ENCODE peak calls at places on chromosomes 3 and 15, in eight cellular contexts. One of them, this sample, is unnamed.

GRCh38 chr3:122232485-122232884 is 49.0 kb downstream of the CASR start:
- DNase-seq in Panc1: no peak
- DNase-seq in GM23338: no peak
- DNase-seq in GM23248: no peak
- DNase-seq in keratinocyte: no peak
- DNase-seq in psoas muscle: no peak
- DNase-seq in colonic mucosa: no peak
- DNase-seq in effector memory CD4-positive, alpha-beta T cell: no peak
- DNase-seq in this sample: no peak

GRCh38 chr3:184058029-184058428 is 5.2 kb downstream of the HTR3C start:
- DNase-seq in Panc1: no peak
- DNase-seq in GM23338: no peak
- DNase-seq in GM23248: peak; percentile 92
- DNase-seq in keratinocyte: no peak
- DNase-seq in psoas muscle: no peak
- DNase-seq in colonic mucosa: no peak
- DNase-seq in effector memory CD4-positive, alpha-beta T cell: no peak
- DNase-seq in this sample: no peak

GRCh38 chr3:10848261-10848660 is 32.2 kb downstream of the SLC6A11 start:
- DNase-seq in Panc1: no peak
- DNase-seq in GM23338: no peak
- DNase-seq in GM23248: no peak
- DNase-seq in keratinocyte: peak; percentile 26
- DNase-seq in psoas muscle: no peak
- DNase-seq in colonic mucosa: no peak
- DNase-seq in effector memory CD4-positive, alpha-beta T cell: no peak
- DNase-seq in this sample: no peak

GRCh38 chr3:197354195-197355059 is 56.0 kb upstream of the DLG1 start:
- DNase-seq in Panc1: no peak
- DNase-seq in GM23338: no peak
- DNase-seq in GM23248: peak; percentile 71
- DNase-seq in keratinocyte: no peak
- DNase-seq in psoas muscle: peak; percentile 89
- DNase-seq in colonic mucosa: peak; percentile 38
- DNase-seq in effector memory CD4-positive, alpha-beta T cell: no peak
- DNase-seq in this sample: no peak

GRCh38 chr3:64954995-64955636 is 267.3 kb upstream of the ADAMTS9 start:
- DNase-seq in Panc1: no peak
- DNase-seq in GM23338: no peak
- DNase-seq in GM23248: no peak
- DNase-seq in keratinocyte: no peak
- DNase-seq in psoas muscle: no peak
- DNase-seq in colonic mucosa: peak; percentile 59
- DNase-seq in effector memory CD4-positive, alpha-beta T cell: no peak
- DNase-seq in this sample: no peak

GRCh38 chr3:114418724-114419543 is 125.1 kb downstream of the TIGIT start:
- DNase-seq in Panc1: peak; percentile 45
- DNase-seq in GM23338: peak; percentile 82
- DNase-seq in GM23248: peak; percentile 88
- DNase-seq in keratinocyte: peak; percentile 21
- DNase-seq in psoas muscle: no peak
- DNase-seq in colonic mucosa: no peak
- DNase-seq in effector memory CD4-positive, alpha-beta T cell: no peak
- DNase-seq in this sample: no peak

GRCh38 chr3:119628816-119629445 is 31.2 kb downstream of the PLA1A start:
- DNase-seq in Panc1: no peak
- DNase-seq in GM23338: no peak
- DNase-seq in GM23248: no peak
- DNase-seq in keratinocyte: no peak
- DNase-seq in psoas muscle: no peak
- DNase-seq in colonic mucosa: no peak
- DNase-seq in effector memory CD4-positive, alpha-beta T cell: peak; percentile 8
- DNase-seq in this sample: no peak

GRCh38 chr3:35664460-35664919 is 25.2 kb downstream of the ARPP21 start:
- DNase-seq in Panc1: no peak
- DNase-seq in GM23338: peak; percentile 52
- DNase-seq in GM23248: peak; percentile 9
- DNase-seq in keratinocyte: no peak
- DNase-seq in psoas muscle: peak; percentile 91
- DNase-seq in colonic mucosa: no peak
- DNase-seq in effector memory CD4-positive, alpha-beta T cell: no peak
- DNase-seq in this sample: no peak

DNA sequence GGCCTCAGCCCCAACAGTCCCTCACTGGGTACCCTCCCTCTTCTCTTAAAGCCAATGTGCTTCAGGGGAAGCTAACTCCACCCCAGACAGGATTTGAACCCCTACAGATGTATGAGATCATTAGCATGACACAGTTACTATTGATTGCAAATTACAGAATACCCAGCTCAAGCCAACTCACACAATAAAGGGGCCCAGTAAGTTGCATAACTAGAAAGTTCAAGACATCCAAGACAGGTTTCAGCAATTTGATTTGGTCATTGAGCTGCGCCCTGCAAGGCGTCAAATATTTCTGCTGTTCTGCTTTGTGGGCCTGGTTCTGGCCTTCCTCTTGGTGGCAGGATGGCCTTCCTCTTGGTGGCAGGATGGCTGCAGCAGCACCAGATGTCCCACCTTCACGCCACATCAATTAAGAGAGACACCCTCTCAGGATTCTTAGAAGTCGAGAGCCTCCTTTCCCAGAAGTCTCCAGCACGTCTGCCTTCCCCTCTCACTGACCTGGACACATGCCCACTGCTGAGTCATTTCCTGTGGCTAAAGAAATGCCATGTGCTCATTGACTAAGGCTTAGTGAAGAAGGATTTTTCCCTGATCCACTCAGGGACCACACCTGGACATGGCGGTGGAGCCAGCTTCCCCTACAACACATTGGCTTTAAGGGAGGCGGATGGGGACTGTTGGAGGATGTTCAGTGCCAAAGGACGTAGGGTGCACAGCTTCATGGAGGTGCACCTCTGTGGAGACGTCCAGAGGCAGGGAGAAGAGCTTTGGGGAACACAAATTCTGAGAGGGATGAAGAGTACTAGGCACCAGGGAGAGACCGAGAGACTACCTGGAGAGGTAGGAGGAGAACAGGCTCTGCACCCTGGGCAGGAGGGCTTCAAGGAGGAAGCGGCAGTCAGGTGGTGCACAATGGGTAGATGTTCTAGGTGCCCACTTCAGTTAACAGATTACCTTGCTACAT is 49.1 kb downstream of the DNASE1L3 start:
- DNase-seq in Panc1: peak; percentile 74
- DNase-seq in GM23338: no peak
- DNase-seq in GM23248: peak; percentile 90
- DNase-seq in keratinocyte: no peak
- DNase-seq in psoas muscle: no peak
- DNase-seq in colonic mucosa: peak; percentile 69
- DNase-seq in effector memory CD4-positive, alpha-beta T cell: no peak
- DNase-seq in this sample: no peak
- H3K4me1 ChIP-seq in Panc1: peaks cover 63% of the 10 kb centered on the region
- H3K4me1 ChIP-seq in GM23338: no peaks in the 10 kb centered on the region
- H3K4me1 ChIP-seq in GM23248: peaks cover 11% of the 10 kb centered on the region
- H3K4me1 ChIP-seq in keratinocyte: peaks cover 39% of the 10 kb centered on the region
- H3K4me1 ChIP-seq in psoas muscle: no peaks in the 10 kb centered on the region
- H3K4me1 ChIP-seq in colonic mucosa: peaks cover 3% of the 10 kb centered on the region
- H3K4me1 ChIP-seq in effector memory CD4-positive, alpha-beta T cell: no peaks in the 10 kb centered on the region
- H3K4me1 ChIP-seq in this sample: peaks cover 47% of the 10 kb centered on the region

DNA sequence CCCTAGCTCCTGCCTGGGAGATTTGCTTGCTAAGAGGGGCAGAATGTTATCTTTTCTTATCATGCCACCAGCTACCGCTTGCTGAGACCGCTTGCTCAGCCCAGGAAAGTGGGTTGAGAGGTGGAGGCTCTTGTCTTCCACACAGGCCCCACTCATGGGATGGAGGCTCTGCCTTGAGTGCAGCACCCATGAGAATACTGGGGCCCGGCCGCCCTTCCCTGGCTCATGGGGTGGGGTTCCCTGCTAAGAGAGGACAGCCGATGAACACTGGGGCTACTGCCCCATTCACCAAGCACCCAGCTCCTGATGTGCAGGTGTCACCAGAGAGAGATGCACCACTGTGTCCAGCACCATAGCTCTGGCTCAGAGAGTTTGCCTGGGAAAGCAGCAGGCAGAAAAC is 55.2 kb downstream of the HMCES start:
- DNase-seq in Panc1: no peak
- DNase-seq in GM23338: no peak
- DNase-seq in GM23248: no peak
- DNase-seq in keratinocyte: no peak
- DNase-seq in psoas muscle: peak; percentile 12
- DNase-seq in colonic mucosa: no peak
- DNase-seq in effector memory CD4-positive, alpha-beta T cell: no peak
- DNase-seq in this sample: no peak
- H3K4me1 ChIP-seq in Panc1: no peaks in the 10 kb centered on the region
- H3K4me1 ChIP-seq in GM23338: no peaks in the 10 kb centered on the region
- H3K4me1 ChIP-seq in GM23248: no peaks in the 10 kb centered on the region
- H3K4me1 ChIP-seq in keratinocyte: no peaks in the 10 kb centered on the region
- H3K4me1 ChIP-seq in psoas muscle: no peaks in the 10 kb centered on the region
- H3K4me1 ChIP-seq in colonic mucosa: no peaks in the 10 kb centered on the region
- H3K4me1 ChIP-seq in effector memory CD4-positive, alpha-beta T cell: no peaks in the 10 kb centered on the region
- H3K4me1 ChIP-seq in this sample: no peaks in the 10 kb centered on the region

GRCh38 chr3:61702453-61702852 is 141.1 kb downstream of the PTPRG start:
- DNase-seq in Panc1: no peak
- DNase-seq in GM23338: no peak
- DNase-seq in GM23248: no peak
- DNase-seq in keratinocyte: peak; percentile 26
- DNase-seq in psoas muscle: no peak
- DNase-seq in colonic mucosa: no peak
- DNase-seq in effector memory CD4-positive, alpha-beta T cell: no peak
- DNase-seq in this sample: peak; percentile 47

GRCh38 chr3:61699622-61700021 is 138.3 kb downstream of the PTPRG start:
- DNase-seq in Panc1: no peak
- DNase-seq in GM23338: peak; percentile 92
- DNase-seq in GM23248: no peak
- DNase-seq in keratinocyte: no peak
- DNase-seq in psoas muscle: no peak
- DNase-seq in colonic mucosa: no peak
- DNase-seq in effector memory CD4-positive, alpha-beta T cell: no peak
- DNase-seq in this sample: no peak

GRCh38 chr3:61704807-61705206 is 143.4 kb downstream of the PTPRG start:
- DNase-seq in Panc1: no peak
- DNase-seq in GM23338: no peak
- DNase-seq in GM23248: no peak
- DNase-seq in keratinocyte: no peak
- DNase-seq in psoas muscle: no peak
- DNase-seq in colonic mucosa: no peak
- DNase-seq in effector memory CD4-positive, alpha-beta T cell: no peak
- DNase-seq in this sample: no peak

GRCh38 chr3:61701019-61701418 is 139.6 kb downstream of the PTPRG start:
- DNase-seq in Panc1: no peak
- DNase-seq in GM23338: no peak
- DNase-seq in GM23248: no peak
- DNase-seq in keratinocyte: peak; percentile 53
- DNase-seq in psoas muscle: no peak
- DNase-seq in colonic mucosa: no peak
- DNase-seq in effector memory CD4-positive, alpha-beta T cell: no peak
- DNase-seq in this sample: no peak
- H3K4me1 ChIP-seq in Panc1: no peaks in the 10 kb centered on the region
- H3K4me1 ChIP-seq in GM23338: peaks cover 81% of the 10 kb centered on the region
- H3K4me1 ChIP-seq in GM23248: no peaks in the 10 kb centered on the region
- H3K4me1 ChIP-seq in keratinocyte: peaks cover 40% of the 10 kb centered on the region
- H3K4me1 ChIP-seq in psoas muscle: no peaks in the 10 kb centered on the region
- H3K4me1 ChIP-seq in colonic mucosa: no peaks in the 10 kb centered on the region
- H3K4me1 ChIP-seq in effector memory CD4-positive, alpha-beta T cell: no peaks in the 10 kb centered on the region
- H3K4me1 ChIP-seq in this sample: peaks cover 53% of the 10 kb centered on the region

GRCh38 chr3:191348098-191348497 is 17.8 kb upstream of the UTS2B start:
- DNase-seq in Panc1: no peak
- DNase-seq in GM23338: no peak
- DNase-seq in GM23248: no peak
- DNase-seq in keratinocyte: no peak
- DNase-seq in psoas muscle: no peak
- DNase-seq in colonic mucosa: no peak
- DNase-seq in effector memory CD4-positive, alpha-beta T cell: no peak
- DNase-seq in this sample: no peak
- H3K4me1 ChIP-seq in Panc1: peaks cover 48% of the 10 kb centered on the region
- H3K4me1 ChIP-seq in GM23338: peaks cover 27% of the 10 kb centered on the region
- H3K4me1 ChIP-seq in GM23248: peaks cover 22% of the 10 kb centered on the region
- H3K4me1 ChIP-seq in keratinocyte: peaks cover 10% of the 10 kb centered on the region
- H3K4me1 ChIP-seq in psoas muscle: peaks cover 32% of the 10 kb centered on the region
- H3K4me1 ChIP-seq in colonic mucosa: no peaks in the 10 kb centered on the region
- H3K4me1 ChIP-seq in effector memory CD4-positive, alpha-beta T cell: no peaks in the 10 kb centered on the region
- H3K4me1 ChIP-seq in this sample: peaks cover 10% of the 10 kb centered on the region

GRCh38 chr15:73696641-73697001 is 12.4 kb downstream of the CD276 start:
- DNase-seq in Panc1: no peak
- DNase-seq in GM23338: no peak
- DNase-seq in GM23248: no peak
- DNase-seq in keratinocyte: no peak
- DNase-seq in psoas muscle: no peak
- DNase-seq in colonic mucosa: no peak
- DNase-seq in effector memory CD4-positive, alpha-beta T cell: no peak
- DNase-seq in this sample: no peak

GRCh38 chr15:73697033-73697467 is 12.9 kb downstream of the CD276 start:
- DNase-seq in Panc1: no peak
- DNase-seq in GM23338: peak; percentile 80
- DNase-seq in GM23248: peak; percentile 93
- DNase-seq in keratinocyte: peak; percentile 82
- DNase-seq in psoas muscle: peak; percentile 91
- DNase-seq in colonic mucosa: peak; percentile 78
- DNase-seq in effector memory CD4-positive, alpha-beta T cell: peak; percentile 74
- DNase-seq in this sample: no peak

GRCh38 chr15:73699249-73700040 is 15.3 kb downstream of the CD276 start:
- DNase-seq in Panc1: no peak
- DNase-seq in GM23338: no peak
- DNase-seq in GM23248: no peak
- DNase-seq in keratinocyte: no peak
- DNase-seq in psoas muscle: peak; percentile 52
- DNase-seq in colonic mucosa: no peak
- DNase-seq in effector memory CD4-positive, alpha-beta T cell: no peak
- DNase-seq in this sample: no peak

GRCh38 chr15:73694419-73694818 is 10.2 kb downstream of the CD276 start:
- DNase-seq in Panc1: no peak
- DNase-seq in GM23338: no peak
- DNase-seq in GM23248: peak; percentile 52
- DNase-seq in keratinocyte: no peak
- DNase-seq in psoas muscle: peak; percentile 62
- DNase-seq in colonic mucosa: no peak
- DNase-seq in effector memory CD4-positive, alpha-beta T cell: no peak
- DNase-seq in this sample: no peak

GRCh38 chr15:73695773-73696640 is 11.8 kb downstream of the CD276 start:
- DNase-seq in Panc1: no peak
- DNase-seq in GM23338: no peak
- DNase-seq in GM23248: no peak
- DNase-seq in keratinocyte: no peak
- DNase-seq in psoas muscle: peak; percentile 36
- DNase-seq in colonic mucosa: no peak
- DNase-seq in effector memory CD4-positive, alpha-beta T cell: no peak
- DNase-seq in this sample: no peak
- H3K4me1 ChIP-seq in Panc1: peaks cover 10% of the 10 kb centered on the region
- H3K4me1 ChIP-seq in GM23338: peaks cover 47% of the 10 kb centered on the region
- H3K4me1 ChIP-seq in GM23248: peaks cover 44% of the 10 kb centered on the region
- H3K4me1 ChIP-seq in keratinocyte: peaks cover 57% of the 10 kb centered on the region
- H3K4me1 ChIP-seq in psoas muscle: peaks cover 58% of the 10 kb centered on the region
- H3K4me1 ChIP-seq in colonic mucosa: no peaks in the 10 kb centered on the region
- H3K4me1 ChIP-seq in effector memory CD4-positive, alpha-beta T cell: peaks cover 15% of the 10 kb centered on the region
- H3K4me1 ChIP-seq in this sample: no peaks in the 10 kb centered on the region

This sample was measured in Caco-2.